ENCODE peak calls at places on chromosomes 16 and 17, in eight cellular contexts. One of them, this sample, is unnamed.

GRCh38 chr17:1545618-1546017 is 17.0 kb downstream of the PITPNA start:
- ATAC-seq in IMR-90: no peak
- ATAC-seq in GM12878: no peak
- ATAC-seq in right lobe of liver: peak; percentile 87
- ATAC-seq in HCT116: no peak
- ATAC-seq in body of pancreas: no peak
- ATAC-seq in upper lobe of left lung: no peak
- ATAC-seq in HepG2: no peak
- ATAC-seq in this sample: no peak

GRCh38 chr16:57645691-57646387 is 17.4 kb downstream of the ADGRG1 start:
- ATAC-seq in IMR-90: peak; percentile 16
- ATAC-seq in GM12878: no peak
- ATAC-seq in right lobe of liver: peak; percentile 29
- ATAC-seq in HCT116: no peak
- ATAC-seq in body of pancreas: no peak
- ATAC-seq in upper lobe of left lung: peak; percentile 5
- ATAC-seq in HepG2: peak; percentile 6
- ATAC-seq in this sample: peak; percentile 57

GRCh38 chr16:4813251-4814003 is 11.0 kb upstream of the ROGDI start:
- ATAC-seq in IMR-90: no peak
- ATAC-seq in GM12878: no peak
- ATAC-seq in right lobe of liver: no peak
- ATAC-seq in HCT116: no peak
- ATAC-seq in body of pancreas: no peak
- ATAC-seq in upper lobe of left lung: no peak
- ATAC-seq in HepG2: no peak
- ATAC-seq in this sample: no peak

GRCh38 chr17:31068291-31068690 is 26.5 kb upstream of the NF1 start:
- ATAC-seq in IMR-90: peak; percentile 31
- ATAC-seq in GM12878: peak; percentile 90
- ATAC-seq in right lobe of liver: peak; percentile 47
- ATAC-seq in HCT116: peak; percentile 85
- ATAC-seq in body of pancreas: no peak
- ATAC-seq in upper lobe of left lung: peak; percentile 51
- ATAC-seq in HepG2: peak; percentile 77
- ATAC-seq in this sample: no peak

GRCh38 chr16:50167603-50168002 is 14.5 kb downstream of the TENT4B start:
- ATAC-seq in IMR-90: no peak
- ATAC-seq in GM12878: no peak
- ATAC-seq in right lobe of liver: no peak
- ATAC-seq in HCT116: no peak
- ATAC-seq in body of pancreas: no peak
- ATAC-seq in upper lobe of left lung: no peak
- ATAC-seq in HepG2: no peak
- ATAC-seq in this sample: no peak

GRCh38 chr17:78526231-78527025 is 50.8 kb downstream of the DNAH17 start:
- ATAC-seq in IMR-90: no peak
- ATAC-seq in GM12878: no peak
- ATAC-seq in right lobe of liver: no peak
- ATAC-seq in HCT116: peak; percentile 43
- ATAC-seq in body of pancreas: no peak
- ATAC-seq in upper lobe of left lung: no peak
- ATAC-seq in HepG2: peak; percentile 70
- ATAC-seq in this sample: no peak

GRCh38 chr17:77957869-77958715 is at the start of gene TNRC6C:
- ATAC-seq in IMR-90: peak; percentile 94
- ATAC-seq in GM12878: peak; percentile 96
- ATAC-seq in right lobe of liver: peak; percentile 98
- ATAC-seq in HCT116: peak; percentile 97
- ATAC-seq in body of pancreas: peak; percentile 94
- ATAC-seq in upper lobe of left lung: peak; percentile 99
- ATAC-seq in HepG2: peak; percentile 92
- ATAC-seq in this sample: peak; percentile 95

GRCh38 chr17:74790206-74791066 is 14.3 kb upstream of the NAT9 start:
- ATAC-seq in IMR-90: no peak
- ATAC-seq in GM12878: no peak
- ATAC-seq in right lobe of liver: no peak
- ATAC-seq in HCT116: no peak
- ATAC-seq in body of pancreas: no peak
- ATAC-seq in upper lobe of left lung: peak; percentile 67
- ATAC-seq in HepG2: no peak
- ATAC-seq in this sample: no peak

DNA sequence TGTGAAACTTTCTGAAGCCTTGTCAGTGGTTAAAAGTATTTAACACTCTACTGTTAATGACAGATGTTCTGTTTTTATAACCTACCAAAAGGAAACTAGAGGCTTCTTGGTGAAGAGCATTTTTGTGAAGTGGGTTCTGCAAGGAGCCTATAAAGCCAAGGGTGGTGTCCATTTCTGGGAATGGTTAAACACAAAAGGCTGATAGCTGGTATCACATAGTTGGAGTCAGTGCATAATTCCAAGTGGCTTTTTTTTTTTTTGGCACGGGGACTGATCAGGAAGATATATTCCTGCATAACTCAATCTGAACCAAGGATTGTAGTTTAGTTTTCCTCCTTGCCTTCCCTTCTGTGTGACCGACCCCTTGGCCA is 27.6 kb upstream of the KPNB1 start:
- ATAC-seq in IMR-90: peak; percentile 13
- ATAC-seq in GM12878: no peak
- ATAC-seq in right lobe of liver: no peak
- ATAC-seq in HCT116: no peak
- ATAC-seq in body of pancreas: no peak
- ATAC-seq in upper lobe of left lung: no peak
- ATAC-seq in HepG2: no peak
- ATAC-seq in this sample: no peak
- H3K4me3 ChIP-seq in IMR-90: no peak overlapping the region
- H3K4me3 ChIP-seq in GM12878: no peak overlapping the region
- H3K4me3 ChIP-seq in right lobe of liver: no peak overlapping the region
- H3K4me3 ChIP-seq in HCT116: peak overlapping the region; percentile 13
- H3K4me3 ChIP-seq in body of pancreas: no peak overlapping the region
- H3K4me3 ChIP-seq in upper lobe of left lung: no peak overlapping the region
- H3K4me3 ChIP-seq in HepG2: no peak overlapping the region
- H3K4me3 ChIP-seq in this sample: no peak overlapping the region

GRCh38 chr17:81019563-81020442 is 15.1 kb upstream of the BAIAP2 start:
- ATAC-seq in IMR-90: no peak
- ATAC-seq in GM12878: no peak
- ATAC-seq in right lobe of liver: no peak
- ATAC-seq in HCT116: no peak
- ATAC-seq in body of pancreas: no peak
- ATAC-seq in upper lobe of left lung: no peak
- ATAC-seq in HepG2: peak; percentile 16
- ATAC-seq in this sample: no peak

GRCh38 chr17:81020767-81021497 is 14.0 kb upstream of the BAIAP2 start:
- ATAC-seq in IMR-90: peak; percentile 4
- ATAC-seq in GM12878: no peak
- ATAC-seq in right lobe of liver: no peak
- ATAC-seq in HCT116: no peak
- ATAC-seq in body of pancreas: no peak
- ATAC-seq in upper lobe of left lung: peak; percentile 42
- ATAC-seq in HepG2: peak; percentile 15
- ATAC-seq in this sample: peak; percentile 25

GRCh38 chr17:81022371-81022729 is 12.6 kb upstream of the BAIAP2 start:
- ATAC-seq in IMR-90: no peak
- ATAC-seq in GM12878: no peak
- ATAC-seq in right lobe of liver: no peak
- ATAC-seq in HCT116: no peak
- ATAC-seq in body of pancreas: no peak
- ATAC-seq in upper lobe of left lung: no peak
- ATAC-seq in HepG2: no peak
- ATAC-seq in this sample: no peak

GRCh38 chr17:81021531-81022370 is 13.2 kb upstream of the BAIAP2 start:
- ATAC-seq in IMR-90: no peak
- ATAC-seq in GM12878: no peak
- ATAC-seq in right lobe of liver: no peak
- ATAC-seq in HCT116: no peak
- ATAC-seq in body of pancreas: no peak
- ATAC-seq in upper lobe of left lung: no peak
- ATAC-seq in HepG2: no peak
- ATAC-seq in this sample: no peak

DNA sequence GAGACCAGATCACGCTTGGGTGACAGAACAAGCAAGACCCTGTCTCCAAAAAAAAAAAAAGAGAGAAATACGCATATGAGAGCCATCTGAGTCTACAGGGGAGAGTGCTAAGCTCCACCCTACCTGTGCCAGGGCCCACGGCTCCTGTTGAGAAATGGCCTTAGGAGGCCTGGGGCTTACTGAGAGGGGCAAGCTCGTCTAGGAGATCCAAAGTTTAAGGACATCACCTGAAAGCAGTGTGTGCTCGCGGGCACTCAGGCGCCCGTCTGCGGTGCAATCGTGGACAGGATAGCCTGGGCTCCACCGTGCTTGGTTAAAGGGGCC is 14.5 kb upstream of the BAIAP2 start:
- ATAC-seq in IMR-90: no peak
- ATAC-seq in GM12878: no peak
- ATAC-seq in right lobe of liver: no peak
- ATAC-seq in HCT116: no peak
- ATAC-seq in body of pancreas: no peak
- ATAC-seq in upper lobe of left lung: no peak
- ATAC-seq in HepG2: no peak
- ATAC-seq in this sample: no peak
- H3K4me1 ChIP-seq in IMR-90: peaks cover 9% of the 10 kb centered on the region
- H3K4me1 ChIP-seq in GM12878: no peaks in the 10 kb centered on the region
- H3K4me1 ChIP-seq in right lobe of liver: no peaks in the 10 kb centered on the region
- H3K4me1 ChIP-seq in HCT116: peaks cover 13% of the 10 kb centered on the region
- H3K4me1 ChIP-seq in body of pancreas: no peaks in the 10 kb centered on the region
- H3K4me1 ChIP-seq in upper lobe of left lung: peaks cover 60% of the 10 kb centered on the region
- H3K4me1 ChIP-seq in HepG2: peaks cover 73% of the 10 kb centered on the region
- H3K4me1 ChIP-seq in this sample: peaks cover 29% of the 10 kb centered on the region

GRCh38 chr17:20010886-20011402 is 1.8 kb downstream of the SPECC1 start:
- ATAC-seq in IMR-90: no peak
- ATAC-seq in GM12878: no peak
- ATAC-seq in right lobe of liver: no peak
- ATAC-seq in HCT116: no peak
- ATAC-seq in body of pancreas: no peak
- ATAC-seq in upper lobe of left lung: no peak
- ATAC-seq in HepG2: no peak
- ATAC-seq in this sample: no peak

GRCh38 chr17:20010099-20010863 is 1.1 kb downstream of the SPECC1 start:
- ATAC-seq in IMR-90: peak; percentile 55
- ATAC-seq in GM12878: no peak
- ATAC-seq in right lobe of liver: peak; percentile 54
- ATAC-seq in HCT116: peak; percentile 28
- ATAC-seq in body of pancreas: peak; percentile 59
- ATAC-seq in upper lobe of left lung: peak; percentile 63
- ATAC-seq in HepG2: peak; percentile 42
- ATAC-seq in this sample: peak; percentile 29

GRCh38 chr17:20009052-20009301 is 182 bp upstream of the SPECC1 start:
- ATAC-seq in IMR-90: peak; percentile 48
- ATAC-seq in GM12878: no peak
- ATAC-seq in right lobe of liver: no peak
- ATAC-seq in HCT116: peak; percentile 41
- ATAC-seq in body of pancreas: no peak
- ATAC-seq in upper lobe of left lung: peak; percentile 36
- ATAC-seq in HepG2: no peak
- ATAC-seq in this sample: no peak

GRCh38 chr17:20009302-20010098 is at the start of gene SPECC1:
- ATAC-seq in IMR-90: peak; percentile 99
- ATAC-seq in GM12878: peak; percentile 100
- ATAC-seq in right lobe of liver: peak; percentile 97
- ATAC-seq in HCT116: peak; percentile 93
- ATAC-seq in body of pancreas: peak; percentile 97
- ATAC-seq in upper lobe of left lung: peak; percentile 99
- ATAC-seq in HepG2: peak; percentile 98
- ATAC-seq in this sample: peak; percentile 96

DNA sequence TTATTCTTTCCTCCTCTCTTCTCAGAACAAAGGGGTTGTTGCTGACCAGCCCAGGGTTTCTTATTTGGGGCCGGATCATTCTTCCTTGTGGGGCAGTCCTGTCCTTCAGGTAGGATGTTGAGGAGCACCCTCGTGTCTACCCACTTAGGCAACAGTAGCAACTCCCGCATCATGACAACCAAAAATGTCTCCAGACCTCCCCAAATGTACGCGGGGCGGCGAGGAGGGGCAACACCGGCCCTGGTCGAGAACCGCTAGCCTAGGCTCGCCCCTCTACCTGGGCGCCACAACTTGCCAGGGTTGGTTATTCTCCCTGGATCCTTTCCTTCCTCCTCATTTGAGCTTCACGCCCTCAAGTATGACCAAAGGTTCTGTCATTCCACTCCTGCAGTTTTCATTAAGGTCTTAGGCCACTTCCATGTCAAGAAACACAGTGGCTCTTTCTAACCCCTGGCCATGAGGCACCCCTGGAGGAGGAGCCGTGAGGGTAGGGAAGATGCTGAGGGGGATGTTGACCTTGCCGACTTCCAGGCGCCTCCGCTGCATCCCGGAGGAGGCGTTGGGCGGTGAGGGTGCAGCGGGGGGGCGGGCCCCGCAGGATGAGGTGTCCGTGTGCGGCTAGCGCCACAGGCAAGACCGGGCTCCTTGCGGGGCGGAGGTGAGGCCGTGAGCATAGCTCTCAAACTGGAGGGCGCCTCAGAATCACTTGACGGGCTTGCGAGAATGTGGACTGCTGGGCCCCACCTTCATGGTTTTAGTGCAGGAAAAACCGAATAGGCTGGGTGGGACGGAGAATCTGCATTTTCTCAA is 712 bp upstream of the SPECC1 start:
- ATAC-seq in IMR-90: peak; percentile 32
- ATAC-seq in GM12878: peak; percentile 48
- ATAC-seq in right lobe of liver: peak; percentile 54
- ATAC-seq in HCT116: peak; percentile 64
- ATAC-seq in body of pancreas: peak; percentile 24
- ATAC-seq in upper lobe of left lung: peak; percentile 57
- ATAC-seq in HepG2: peak; percentile 50
- ATAC-seq in this sample: peak; percentile 58
- TF ChIP-seq POLR2A in IMR-90: no peak
- TF ChIP-seq POLR2A in GM12878: no peak
- TF ChIP-seq POLR2A in right lobe of liver: no peak
- TF ChIP-seq POLR2A in HCT116: no peak
- TF ChIP-seq POLR2A in body of pancreas: no peak
- TF ChIP-seq POLR2A in upper lobe of left lung: no peak
- TF ChIP-seq POLR2A in HepG2: no peak
- TF ChIP-seq POLR2A in this sample: no peak

GRCh38 chr16:27547851-27548250 is 1.9 kb downstream of the GTF3C1 start:
- ATAC-seq in IMR-90: no peak
- ATAC-seq in GM12878: no peak
- ATAC-seq in right lobe of liver: no peak
- ATAC-seq in HCT116: no peak
- ATAC-seq in body of pancreas: no peak
- ATAC-seq in upper lobe of left lung: no peak
- ATAC-seq in HepG2: no peak
- ATAC-seq in this sample: no peak

GRCh38 chr16:27549607-27549856 is 181 bp downstream of the GTF3C1 start:
- ATAC-seq in IMR-90: peak; percentile 68
- ATAC-seq in GM12878: peak; percentile 64
- ATAC-seq in right lobe of liver: peak; percentile 73
- ATAC-seq in HCT116: peak; percentile 63
- ATAC-seq in body of pancreas: peak; percentile 40
- ATAC-seq in upper lobe of left lung: peak; percentile 74
- ATAC-seq in HepG2: peak; percentile 77
- ATAC-seq in this sample: peak; percentile 61

GRCh38 chr16:27549857-27550581 is at the start of the genes GTF3C1 and KATNIP:
- ATAC-seq in IMR-90: peak; percentile 99
- ATAC-seq in GM12878: peak; percentile 97
- ATAC-seq in right lobe of liver: peak; percentile 99
- ATAC-seq in HCT116: peak; percentile 95
- ATAC-seq in body of pancreas: peak; percentile 99
- ATAC-seq in upper lobe of left lung: peak; percentile 98
- ATAC-seq in HepG2: peak; percentile 99
- ATAC-seq in this sample: peak; percentile 100

GRCh38 chr16:27550582-27550920 is 607 bp downstream of the KATNIP start:
- ATAC-seq in IMR-90: no peak
- ATAC-seq in GM12878: no peak
- ATAC-seq in right lobe of liver: no peak
- ATAC-seq in HCT116: no peak
- ATAC-seq in body of pancreas: no peak
- ATAC-seq in upper lobe of left lung: no peak
- ATAC-seq in HepG2: no peak
- ATAC-seq in this sample: no peak

GRCh38 chr16:27551046-27551445 is 1.1 kb downstream of the KATNIP start:
- ATAC-seq in IMR-90: no peak
- ATAC-seq in GM12878: no peak
- ATAC-seq in right lobe of liver: no peak
- ATAC-seq in HCT116: no peak
- ATAC-seq in body of pancreas: no peak
- ATAC-seq in upper lobe of left lung: no peak
- ATAC-seq in HepG2: no peak
- ATAC-seq in this sample: no peak
- H3K4me3 ChIP-seq in IMR-90: no peak overlapping the region
- H3K4me3 ChIP-seq in GM12878: peak overlapping the region; percentile 94
- H3K4me3 ChIP-seq in right lobe of liver: no peak overlapping the region
- H3K4me3 ChIP-seq in HCT116: peak overlapping the region; percentile 91
- H3K4me3 ChIP-seq in body of pancreas: no peak overlapping the region
- H3K4me3 ChIP-seq in upper lobe of left lung: no peak overlapping the region
- H3K4me3 ChIP-seq in HepG2: peak overlapping the region; percentile 85
- H3K4me3 ChIP-seq in this sample: no peak overlapping the region